ENCODE peak calls at places on chromosomes 12 and 14, in six cellular contexts. P, G, N, H, J and U are unnamed samples.

GRCh38 chr12:84661732-84662326 is 250.8 kb downstream of the SLC6A15 start:
- DNase-seq in P (no peak), G (no peak), N (no peak), H (no peak), J (no peak), U (no peak)

GRCh38 chr14:57293851-57294837 is 25.4 kb downstream of the AP5M1 start:
- DNase-seq in P (peak; percentile 52), G (no peak), N (no peak), H (no peak), J (no peak), U (no peak)

GRCh38 chr12:1808798-1809480 is 11.4 kb upstream of the LRTM2 start:
- DNase-seq in P (no peak), G (no peak), N (no peak), H (no peak), J (no peak), U (no peak)

GRCh38 chr14:102279688-102280348 is 25.1 kb downstream of the MOK start:
- DNase-seq in P (no peak), G (peak; percentile 84), N (no peak), H (no peak), J (peak; percentile 46), U (peak; percentile 100)

GRCh38 chr12:65335021-65335714 is 56.7 kb downstream of the MSRB3 start:
- DNase-seq in P (no peak), G (peak; percentile 76), N (no peak), H (no peak), J (no peak), U (no peak)

GRCh38 chr12:64332296-64332695 is 58.3 kb downstream of the C12orf56 start:
- DNase-seq in P (no peak), G (no peak), N (no peak), H (no peak), J (no peak), U (no peak)

GRCh38 chr14:84797326-84797725 is 732.6 kb upstream of the FLRT2 start:
- DNase-seq in P (no peak), G (no peak), N (no peak), H (no peak), J (no peak), U (no peak)

GRCh38 chr14:24274101-24274543 is 2.7 kb upstream of the RABGGTA start:
- DNase-seq in P (peak; percentile 56), G (no peak), N (no peak), H (no peak), J (no peak), U (peak; percentile 86)

GRCh38 chr12:45907955-45908354 is 82.4 kb downstream of the SCAF11 start:
- DNase-seq in P (no peak), G (no peak), N (no peak), H (no peak), J (no peak), U (no peak)

GRCh38 chr12:77855548-77855947 is 24.9 kb downstream of the NAV3 start:
- DNase-seq in P (no peak), G (no peak), N (no peak), H (peak; percentile 44), J (no peak), U (no peak)

GRCh38 chr12:112828534-112828933 is 37.0 kb downstream of the RPH3A start:
- DNase-seq in P (no peak), G (no peak), N (no peak), H (peak; percentile 15), J (no peak), U (no peak)

GRCh38 chr12:68619541-68619940 is 8.8 kb downstream of the RAP1B start:
- DNase-seq in P (no peak), G (no peak), N (no peak), H (no peak), J (no peak), U (no peak)

GRCh38 chr14:54654600-54654999 is 87.7 kb downstream of the SAMD4A start:
- DNase-seq in P (no peak), G (no peak), N (no peak), H (no peak), J (no peak), U (no peak)

GRCh38 chr14:76152333-76152681 is 585 bp downstream of the GPATCH2L start:
- DNase-seq in P (peak; percentile 27), G (peak; percentile 37), N (peak; percentile 63), H (peak; percentile 89), J (peak; percentile 92), U (peak; percentile 83)

GRCh38 chr12:6765634-6766581 is at the start of gene PTMS:
- DNase-seq in P (peak; percentile 97), G (peak; percentile 83), N (peak; percentile 79), H (peak; percentile 98), J (peak; percentile 95), U (peak; percentile 97)

GRCh38 chr12:43501705-43502104 is 50.3 kb downstream of the ADAMTS20 start:
- DNase-seq in P (no peak), G (peak; percentile 36), N (no peak), H (no peak), J (no peak), U (no peak)

GRCh38 chr12:66345212-66345611 is 42.9 kb downstream of the HELB start:
- DNase-seq in P (no peak), G (no peak), N (no peak), H (no peak), J (no peak), U (no peak)

DNA sequence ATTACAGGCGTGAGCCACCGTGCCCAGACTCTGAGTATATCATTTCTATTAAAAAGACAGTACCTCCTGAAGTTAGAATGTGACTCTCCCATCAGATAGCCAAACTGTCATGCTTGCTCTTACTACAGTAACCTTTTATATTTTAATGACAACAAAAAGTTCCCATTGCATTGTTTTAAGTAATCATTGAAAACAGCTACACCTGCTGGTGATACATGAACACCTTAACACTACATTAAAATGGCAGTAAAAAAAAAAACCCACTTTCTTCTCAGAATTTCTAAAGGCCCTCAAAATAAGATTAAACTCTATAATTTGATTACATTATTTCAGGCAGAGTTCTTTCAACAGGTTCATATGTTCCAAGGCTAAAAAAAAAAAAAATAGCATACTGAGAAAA is 76.7 kb downstream of the SH2B3 start:
- DNase-seq in P (no peak), G (no peak), N (no peak), H (no peak), J (no peak), U (no peak)
- TF ChIP-seq CTCF in P (no peak), G (peak; percentile 21), N (no peak), H (peak; percentile 62), J (no peak), U (peak; percentile 48)

GRCh38 chr12:106127289-106128126 is 11.2 kb downstream of the NUAK1 start:
- DNase-seq in P (no peak), G (no peak), N (no peak), H (peak; percentile 61), J (peak; percentile 68), U (no peak)
- TF ChIP-seq CTCF in P (no peak), G (no peak), N (no peak), H (peak; percentile 51), J (no peak), U (no peak)

DNA sequence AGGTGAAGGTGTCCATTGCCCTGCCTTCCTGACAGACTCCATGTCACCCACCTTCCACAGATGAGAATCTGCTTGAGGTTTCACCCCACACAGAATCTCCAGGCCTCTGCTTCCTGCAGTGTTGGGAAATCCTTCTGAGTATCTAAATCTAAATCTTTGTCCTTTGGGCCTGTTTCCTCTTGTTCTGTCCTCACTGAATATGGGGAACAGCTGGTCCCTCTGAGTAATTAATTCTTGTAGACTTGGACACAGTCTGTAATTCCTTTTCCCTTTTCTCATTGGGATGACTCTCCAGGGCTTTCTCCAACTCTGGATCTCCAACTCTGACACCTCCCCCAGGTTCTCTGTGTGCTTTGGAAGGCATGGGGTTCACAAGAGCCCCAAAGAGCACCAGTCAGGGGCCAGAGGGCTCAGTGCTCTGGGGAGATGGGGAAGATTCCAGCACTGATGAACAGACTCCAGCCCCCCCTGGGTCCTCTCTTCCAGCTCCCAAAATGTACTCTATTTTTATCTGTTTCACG is 2.3 kb upstream of the ACVRL1 start:
- DNase-seq in P (no peak), G (no peak), N (peak; percentile 9), H (no peak), J (peak; percentile 83), U (no peak)
- TF ChIP-seq CTCF in P (no peak), G (no peak), N (no peak), H (no peak), J (no peak), U (no peak)

GRCh38 chr12:53337998-53338397 is 1.8 kb upstream of the SP7 start:
- DNase-seq in P (no peak), G (no peak), N (no peak), H (no peak), J (no peak), U (no peak)
- TF ChIP-seq CTCF in P (no peak), G (no peak), N (no peak), H (no peak), J (no peak), U (no peak)

DNA sequence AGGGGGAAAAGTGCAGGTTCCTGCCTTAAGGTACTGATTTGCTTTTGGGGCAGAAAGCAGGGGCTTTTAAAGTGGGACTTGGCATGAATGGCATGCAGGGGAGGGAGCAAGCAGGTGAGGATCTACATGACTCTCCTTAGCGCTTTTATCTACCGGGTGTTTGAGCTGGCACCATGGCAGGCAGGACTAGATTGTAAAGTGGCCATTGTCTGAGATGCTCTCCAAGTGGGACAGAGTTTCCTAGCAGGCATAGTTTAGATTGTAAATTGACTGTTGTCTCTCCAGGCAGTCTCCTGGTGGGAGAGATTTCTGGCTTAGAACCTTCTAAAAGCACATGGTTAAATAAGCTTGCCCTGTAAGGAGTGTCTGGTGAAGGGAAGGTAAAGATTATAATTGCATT is 5.3 kb upstream of the DICER1 start:
- DNase-seq in P (no peak), G (no peak), N (no peak), H (peak; percentile 76), J (no peak), U (no peak)
- TF ChIP-seq CTCF in P (no peak), G (no peak), N (no peak), H (no peak), J (no peak), U (no peak)

GRCh38 chr12:128069359-128069997 is 197.5 kb upstream of the TMEM132C start:
- DNase-seq in P (peak; percentile 46), G (peak; percentile 26), N (peak; percentile 63), H (peak; percentile 89), J (peak; percentile 70), U (peak; percentile 19)
- TF ChIP-seq CTCF in P (peak; percentile 73), G (peak; percentile 24), N (peak; percentile 68), H (peak; percentile 93), J (no peak), U (peak; percentile 80)

DNA sequence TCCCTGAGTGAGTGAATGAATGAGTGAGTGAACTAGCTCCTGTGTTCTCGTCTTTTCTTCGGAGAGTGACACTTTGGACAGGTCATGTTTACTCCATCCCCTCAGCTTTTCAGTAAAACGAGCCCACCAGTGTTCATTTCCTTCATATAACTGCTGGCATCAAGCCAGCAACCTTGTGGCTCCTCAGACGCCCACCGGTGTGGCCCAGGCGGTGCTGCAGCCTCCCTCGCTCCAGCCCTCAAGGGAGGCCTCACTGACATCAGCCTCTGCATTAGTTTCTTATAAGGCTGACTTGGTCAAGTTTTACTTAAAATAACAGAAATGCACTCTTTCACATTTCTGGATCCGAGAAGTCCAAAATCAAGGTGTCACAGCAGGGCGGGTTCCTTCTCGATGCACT is 188.0 kb downstream of the ZFP36L1 start:
- DNase-seq in P (no peak), G (no peak), N (no peak), H (peak; percentile 22), J (peak; percentile 34), U (peak; percentile 23)
- TF ChIP-seq CTCF in P (no peak), G (no peak), N (no peak), H (no peak), J (no peak), U (no peak)